ENCODE peak calls at places on chromosomes 5 and 9, in five cellular contexts. One of them, this sample, is unnamed.
A peak's percentile ranks its signal among the peaks of the same experiment; 100 is the strongest.

GRCh38 chr9:70389642-70390266 is 24.7 kb downstream of the KLF9 start:
- DNase-seq in HepG2: no peak
- DNase-seq in transverse colon: no peak
- DNase-seq in ovary: no peak
- DNase-seq in A549: no peak
- DNase-seq in this sample: no peak

GRCh38 chr5:177468329-177469058 is 4.9 kb downstream of the DBN1 start:
- DNase-seq in ovary: no peak
- DNase-seq in HepG2: peak; percentile 50
- DNase-seq in transverse colon: no peak
- DNase-seq in A549: peak; percentile 46
- DNase-seq in this sample: no peak

GRCh38 chr5:74316064-74316586 is 324.4 kb downstream of the ENC1 start:
- DNase-seq in ovary: no peak
- DNase-seq in A549: peak; percentile 81
- DNase-seq in transverse colon: no peak
- DNase-seq in HepG2: peak; percentile 15
- DNase-seq in this sample: no peak

GRCh38 chr5:137695651-137696428 is 40.0 kb downstream of the KLHL3 start:
- DNase-seq in HepG2: no peak
- DNase-seq in A549: no peak
- DNase-seq in ovary: no peak
- DNase-seq in transverse colon: no peak
- DNase-seq in this sample: no peak

GRCh38 chr9:135019224-135019623 is 68.2 kb upstream of the OLFM1 start:
- DNase-seq in HepG2: no peak
- DNase-seq in transverse colon: no peak
- DNase-seq in A549: no peak
- DNase-seq in ovary: no peak
- DNase-seq in this sample: no peak

GRCh38 chr9:117444466-117444865 is 29.6 kb upstream of the ASTN2 start:
- DNase-seq in ovary: no peak
- DNase-seq in A549: no peak
- DNase-seq in HepG2: no peak
- DNase-seq in transverse colon: no peak
- DNase-seq in this sample: no peak

GRCh38 chr5:140220032-140220697 is 45.2 kb downstream of the CYSTM1 start:
- DNase-seq in HepG2: no peak
- DNase-seq in ovary: no peak
- DNase-seq in transverse colon: no peak
- DNase-seq in A549: no peak
- DNase-seq in this sample: no peak

GRCh38 chr9:306907-307306 is 92.2 kb downstream of the DOCK8 start:
- DNase-seq in A549: peak; percentile 28
- DNase-seq in HepG2: peak; percentile 13
- DNase-seq in transverse colon: peak; percentile 35
- DNase-seq in ovary: no peak
- DNase-seq in this sample: no peak

GRCh38 chr9:90107021-90107771 is 502.4 kb downstream of the GADD45G start:
- DNase-seq in transverse colon: peak; percentile 36
- DNase-seq in HepG2: no peak
- DNase-seq in A549: peak; percentile 28
- DNase-seq in ovary: peak; percentile 58
- DNase-seq in this sample: no peak

GRCh38 chr9:32940740-32941139 is 60.7 kb downstream of the APTX start:
- DNase-seq in HepG2: no peak
- DNase-seq in transverse colon: no peak
- DNase-seq in A549: no peak
- DNase-seq in ovary: no peak
- DNase-seq in this sample: no peak

GRCh38 chr9:117418111-117418510 is 3.3 kb upstream of the ASTN2 start:
- DNase-seq in transverse colon: no peak
- DNase-seq in A549: no peak
- DNase-seq in HepG2: no peak
- DNase-seq in ovary: no peak
- DNase-seq in this sample: no peak

GRCh38 chr9:27351438-27351837 is 54.5 kb upstream of the EQTN start:
- DNase-seq in A549: no peak
- DNase-seq in HepG2: no peak
- DNase-seq in transverse colon: no peak
- DNase-seq in ovary: peak; percentile 56
- DNase-seq in this sample: no peak

GRCh38 chr9:83141887-83142286 is 78.9 kb upstream of the RASEF start:
- DNase-seq in A549: no peak
- DNase-seq in transverse colon: no peak
- DNase-seq in ovary: no peak
- DNase-seq in HepG2: no peak
- DNase-seq in this sample: no peak

GRCh38 chr9:84439253-84439652 is 98.7 kb upstream of the SLC28A3 start:
- DNase-seq in ovary: no peak
- DNase-seq in transverse colon: no peak
- DNase-seq in HepG2: no peak
- DNase-seq in A549: no peak
- DNase-seq in this sample: no peak

GRCh38 chr9:113675475-113675941 is 200.6 kb upstream of the ZNF618 start:
- DNase-seq in ovary: peak; percentile 43
- DNase-seq in HepG2: no peak
- DNase-seq in transverse colon: peak; percentile 34
- DNase-seq in A549: no peak
- DNase-seq in this sample: no peak

GRCh38 chr5:64887910-64888309 is 119.2 kb downstream of the CWC27 start:
- DNase-seq in HepG2: no peak
- DNase-seq in transverse colon: no peak
- DNase-seq in A549: no peak
- DNase-seq in ovary: no peak
- DNase-seq in this sample: no peak

GRCh38 chr9:124743686-124744348 is 27.3 kb downstream of the NR6A1 start:
- DNase-seq in transverse colon: no peak
- DNase-seq in ovary: no peak
- DNase-seq in HepG2: no peak
- DNase-seq in A549: no peak
- DNase-seq in this sample: no peak

GRCh38 chr5:80656425-80656824 is 1.6 kb upstream of the DHFR start:
- DNase-seq in HepG2: peak; percentile 29
- DNase-seq in ovary: no peak
- DNase-seq in transverse colon: no peak
- DNase-seq in A549: peak; percentile 26
- DNase-seq in this sample: no peak

GRCh38 chr5:80653497-80653896 is 955 bp upstream of the MSH3 start:
- DNase-seq in HepG2: no peak
- DNase-seq in transverse colon: no peak
- DNase-seq in A549: no peak
- DNase-seq in ovary: no peak
- DNase-seq in this sample: no peak

GRCh38 chr5:80654054-80654390 is 430 bp upstream of the MSH3 start:
- DNase-seq in A549: peak; percentile 6
- DNase-seq in HepG2: peak; percentile 20
- DNase-seq in transverse colon: peak; percentile 62
- DNase-seq in ovary: no peak
- DNase-seq in this sample: no peak

GRCh38 chr5:80655231-80655784 is 525 bp upstream of the DHFR start:
- DNase-seq in A549: peak; percentile 25
- DNase-seq in transverse colon: no peak
- DNase-seq in HepG2: peak; percentile 11
- DNase-seq in ovary: no peak
- DNase-seq in this sample: no peak

DNA sequence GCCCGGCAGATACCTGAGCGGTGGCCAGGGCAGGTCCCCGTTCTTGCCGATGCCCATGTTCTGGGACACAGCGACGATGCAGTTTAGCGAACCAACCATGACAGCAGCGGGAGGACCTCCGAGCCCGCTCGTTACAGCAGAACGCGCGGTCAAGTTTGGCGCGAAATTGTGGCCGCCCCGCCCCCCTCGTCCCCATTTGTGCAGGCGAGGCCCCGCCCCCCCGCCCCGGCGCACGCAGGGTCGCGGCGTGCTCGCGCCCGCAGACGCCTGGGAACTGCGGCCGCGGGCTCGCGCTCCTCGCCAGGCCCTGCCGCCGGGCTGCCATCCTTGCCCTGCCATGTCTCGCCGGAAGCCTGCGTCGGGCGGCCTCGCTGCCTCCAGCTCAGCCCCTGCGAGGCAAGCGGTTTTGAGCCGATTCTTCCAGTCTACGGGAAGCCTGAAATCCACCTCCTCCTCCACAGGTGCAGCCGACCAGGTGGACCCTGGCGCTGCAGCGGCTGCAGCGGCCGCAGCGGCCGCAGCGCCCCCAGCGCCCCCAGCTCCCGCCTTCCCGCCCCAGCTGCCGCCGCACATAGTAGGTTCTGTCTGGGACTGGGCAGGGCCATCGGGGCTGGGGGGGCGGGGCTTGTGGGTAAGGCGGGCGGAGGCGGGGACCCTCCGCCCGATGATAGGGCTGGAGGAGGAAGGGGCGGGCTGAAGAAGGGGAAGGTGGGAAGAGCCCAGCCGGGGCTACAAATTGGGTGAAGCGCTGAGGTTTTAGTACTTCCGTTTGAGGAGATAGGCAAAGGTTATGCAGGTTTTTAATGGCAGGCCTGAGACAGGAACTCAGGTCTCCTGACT is at the start of the genes DHFR and MSH3:
- DNase-seq in A549: peak; percentile 94
- DNase-seq in HepG2: peak; percentile 90
- DNase-seq in transverse colon: peak; percentile 90
- DNase-seq in ovary: peak; percentile 81
- DNase-seq in this sample: peak; percentile 96
- TF ChIP-seq EP300 in A549: no peak
- TF ChIP-seq EP300 in HepG2: no peak
- TF ChIP-seq EP300 in transverse colon: no peak
- TF ChIP-seq EP300 in ovary: no peak
- TF ChIP-seq EP300 in this sample: no peak

GRCh38 chr9:7976167-7976755 is 176.7 kb upstream of the DMAC1 start:
- DNase-seq in transverse colon: peak; percentile 15
- DNase-seq in A549: no peak
- DNase-seq in ovary: no peak
- DNase-seq in HepG2: no peak
- DNase-seq in this sample: no peak
- H3K4me3 ChIP-seq in transverse colon: no peak overlapping the region
- H3K4me3 ChIP-seq in A549: no peak overlapping the region
- H3K4me3 ChIP-seq in ovary: no peak overlapping the region
- H3K4me3 ChIP-seq in HepG2: no peak overlapping the region
- H3K4me3 ChIP-seq in this sample: no peak overlapping the region

GRCh38 chr5:76177974-76178373 is 94.8 kb downstream of the SV2C start:
- DNase-seq in ovary: no peak
- DNase-seq in HepG2: no peak
- DNase-seq in A549: no peak
- DNase-seq in transverse colon: no peak
- DNase-seq in this sample: peak; percentile 24

GRCh38 chr5:76175821-76176403 is 92.7 kb downstream of the SV2C start:
- DNase-seq in ovary: no peak
- DNase-seq in HepG2: no peak
- DNase-seq in transverse colon: no peak
- DNase-seq in A549: no peak
- DNase-seq in this sample: peak; percentile 60

GRCh38 chr5:76178913-76179312 is 95.7 kb downstream of the SV2C start:
- DNase-seq in A549: no peak
- DNase-seq in transverse colon: no peak
- DNase-seq in HepG2: no peak
- DNase-seq in ovary: no peak
- DNase-seq in this sample: no peak

GRCh38 chr5:76175051-76175666 is 92.0 kb downstream of the SV2C start:
- DNase-seq in ovary: no peak
- DNase-seq in A549: peak; percentile 59
- DNase-seq in HepG2: peak; percentile 48
- DNase-seq in transverse colon: peak; percentile 71
- DNase-seq in this sample: peak; percentile 82

DNA sequence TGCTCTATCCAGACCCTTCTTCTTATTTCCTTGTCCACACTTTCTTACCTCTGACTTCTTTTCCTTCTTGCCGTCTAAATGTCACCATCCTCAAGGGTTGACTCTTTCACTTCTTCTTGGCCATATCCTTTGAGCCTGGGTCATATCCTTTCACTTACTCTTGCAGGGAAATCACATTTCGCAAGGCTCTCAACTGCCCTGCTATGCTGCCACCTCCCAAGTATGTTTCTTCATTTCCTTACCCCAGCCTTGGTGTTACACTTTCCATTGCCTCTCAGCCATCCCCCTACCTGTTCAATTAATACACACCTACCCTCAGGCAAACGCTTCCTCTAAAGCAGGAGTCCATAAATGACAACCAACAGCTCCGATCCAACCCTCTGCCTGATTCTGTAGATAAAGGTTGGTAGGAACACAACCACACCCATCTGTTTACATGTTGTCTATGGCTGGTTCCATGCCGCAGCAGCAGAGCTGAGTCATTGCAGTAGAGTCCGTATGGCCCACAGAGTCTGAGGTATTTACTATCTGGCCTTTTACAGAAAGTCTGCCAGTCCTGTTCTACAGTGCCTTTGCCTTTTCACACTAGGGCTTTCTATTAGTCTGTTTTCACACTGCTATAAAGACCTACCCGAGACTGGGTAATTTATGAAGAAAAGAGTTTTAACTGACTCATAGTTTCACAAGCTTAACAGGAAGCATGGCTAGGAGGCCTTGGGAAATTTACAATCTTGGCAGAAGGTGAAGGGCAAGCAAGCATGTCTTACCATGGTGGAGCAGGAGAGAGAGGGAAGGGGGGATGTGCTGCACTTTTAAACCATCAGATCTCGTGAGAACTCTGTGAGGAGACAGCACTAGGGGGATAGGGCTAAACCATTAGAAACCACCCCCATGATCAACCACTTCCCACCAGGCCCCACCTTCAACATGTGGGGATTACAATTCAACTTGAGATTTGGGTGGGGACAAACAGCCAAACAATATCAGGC is 97.9 kb downstream of the SV2C start:
- DNase-seq in A549: peak; percentile 29
- DNase-seq in transverse colon: peak; percentile 18
- DNase-seq in ovary: no peak
- DNase-seq in HepG2: no peak
- DNase-seq in this sample: peak; percentile 62
- H3K27ac ChIP-seq in A549: no peak overlapping the region
- H3K27ac ChIP-seq in transverse colon: peak overlapping the region; percentile 27
- H3K27ac ChIP-seq in ovary: no peak overlapping the region
- H3K27ac ChIP-seq in HepG2: no peak overlapping the region
- H3K27ac ChIP-seq in this sample: no peak overlapping the region

DNA sequence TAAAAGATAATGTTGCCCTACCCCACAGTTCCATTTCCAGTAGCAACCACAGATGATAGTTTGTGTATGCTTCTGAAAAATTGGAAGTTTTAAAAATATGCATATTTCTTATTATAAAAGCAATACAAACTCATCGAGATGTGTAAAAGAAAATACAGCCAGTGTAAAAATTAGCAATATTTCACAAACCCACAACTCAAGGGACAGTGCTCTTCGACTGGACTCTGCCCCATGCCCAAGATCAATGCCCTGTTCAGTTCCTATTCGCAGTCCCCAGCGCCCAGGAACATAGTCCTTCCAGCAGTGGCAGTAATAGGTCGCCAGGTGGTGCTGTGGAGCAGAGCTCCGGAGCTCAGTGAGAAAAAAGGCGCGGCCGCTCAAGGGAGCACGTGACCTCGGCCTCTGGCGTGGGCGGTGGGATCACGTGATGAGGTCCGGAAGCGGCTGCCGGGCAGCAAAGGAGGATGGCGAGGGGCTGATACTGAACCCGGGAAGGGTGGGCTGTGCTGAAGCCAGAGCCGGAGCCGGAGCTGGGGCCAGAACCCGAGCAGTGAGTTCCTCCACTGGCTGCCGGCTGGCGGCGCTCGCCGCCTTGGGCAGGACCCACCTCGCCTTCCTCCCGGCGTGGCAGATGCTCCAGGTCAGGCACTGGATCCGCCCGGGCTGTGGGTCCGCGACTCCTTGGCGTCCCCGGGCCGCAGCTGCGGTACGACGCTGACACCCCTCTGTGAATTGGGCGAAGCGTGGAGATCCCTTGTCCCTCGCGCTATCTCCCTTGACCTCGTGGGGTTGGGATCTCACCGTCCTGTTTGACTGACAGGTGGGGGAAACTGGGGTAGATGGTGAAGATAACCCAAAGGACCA is at the start of gene SLC36A1:
- DNase-seq in transverse colon: peak; percentile 96
- DNase-seq in HepG2: peak; percentile 84
- DNase-seq in A549: peak; percentile 89
- DNase-seq in ovary: peak; percentile 92
- DNase-seq in this sample: peak; percentile 99
- TF ChIP-seq EP300 in transverse colon: no peak
- TF ChIP-seq EP300 in HepG2: no peak
- TF ChIP-seq EP300 in A549: no peak
- TF ChIP-seq EP300 in ovary: no peak
- TF ChIP-seq EP300 in this sample: no peak